ENCODE peak calls at places on chromosomes 16 and 17, in ten cellular contexts. E, T, M, O, K, U, P, W, V and H are unnamed samples.

GRCh38 chr17:76873856-76874255 is 5.7 kb downstream of the MGAT5B start:
- DNase-seq in E (no peak), T (no peak), M (peak), O (no peak), K (no peak), U (no peak), P (no peak), W (no peak), V (no peak), H (no peak)

GRCh38 chr16:67445441-67445912 is 14.6 kb downstream of the HSD11B2 start:
- DNase-seq in E (no peak), T (no peak), M (no peak), O (peak), K (no peak), U (peak), P (peak), W (no peak), V (no peak), H (no peak)

GRCh38 chr16:27218756-27219155 is 15.4 kb downstream of the KDM8 start:
- DNase-seq in E (no peak), T (no peak), M (no peak), O (peak), K (no peak), U (no peak), P (no peak), W (no peak), V (no peak), H (no peak)

GRCh38 chr16:78877114-78877513 is 723.4 kb downstream of the MAF start:
- DNase-seq in E (no peak), T (no peak), M (no peak), O (no peak), K (no peak), U (no peak), P (no peak), W (no peak), V (no peak), H (no peak)

GRCh38 chr17:65533056-65533745 is 28.2 kb downstream of the AXIN2 start:
- DNase-seq in E (no peak), T (no peak), M (no peak), O (no peak), K (no peak), U (no peak), P (no peak), W (no peak), V (no peak), H (no peak)

GRCh38 chr16:78444-79145 is 570 bp downstream of the MPG start:
- DNase-seq in E (no peak), T (peak), M (peak), O (no peak), K (peak), U (peak), P (peak), W (no peak), V (no peak), H (peak)

GRCh38 chr17:57370051-57370581 is 113.8 kb downstream of the MSI2 start:
- DNase-seq in E (peak), T (no peak), M (peak), O (no peak), K (peak), U (no peak), P (no peak), W (no peak), V (no peak), H (peak)

GRCh38 chr16:84730406-84731106 is 30.8 kb downstream of the USP10 start:
- DNase-seq in E (peak), T (no peak), M (peak), O (no peak), K (peak), U (no peak), P (peak), W (peak), V (no peak), H (peak)

GRCh38 chr16:77236063-77236511 is 36.9 kb downstream of the SYCE1L start:
- DNase-seq in E (peak), T (peak), M (peak), O (peak), K (peak), U (peak), P (peak), W (peak), V (no peak), H (peak)

GRCh38 chr16:65546353-65546791 is 424.5 kb upstream of the CDH11 start:
- DNase-seq in E (no peak), T (no peak), M (peak), O (no peak), K (peak), U (no peak), P (no peak), W (no peak), V (no peak), H (peak)
- H3K4me3 ChIP-seq in E (no peak), T (no peak), M (no peak), O (no peak), K (no peak), U (no peak), P (no peak), W (no peak), V (no peak), H (no peak)

GRCh38 chr17:7313028-7313889 is 1.9 kb downstream of the GPS2 start:
- DNase-seq in E (peak), T (no peak), M (peak), O (peak), K (no peak), U (no peak), P (no peak), W (no peak), V (no peak), H (no peak)
- TF ChIP-seq CTCF in E (no peak), T (peak), M (peak), O (no peak), K (no peak), U (no peak), P (peak), W (no peak), V (peak), H (no peak)

GRCh38 chr17:8563981-8564602 is 66.4 kb downstream of the MYH10 start:
- DNase-seq in E (no peak), T (no peak), M (peak), O (no peak), K (no peak), U (no peak), P (no peak), W (no peak), V (no peak), H (no peak)

GRCh38 chr17:8557176-8557806 is 73.2 kb downstream of the MYH10 start:
- DNase-seq in E (no peak), T (no peak), M (peak), O (no peak), K (no peak), U (no peak), P (no peak), W (no peak), V (no peak), H (peak)

GRCh38 chr17:8563024-8563776 is 67.3 kb downstream of the MYH10 start:
- DNase-seq in E (no peak), T (no peak), M (no peak), O (no peak), K (no peak), U (no peak), P (no peak), W (no peak), V (no peak), H (no peak)
- H3K4me3 ChIP-seq in E (no peak), T (no peak), M (no peak), O (no peak), K (no peak), U (no peak), P (no peak), W (no peak), V (no peak), H (no peak)

DNA sequence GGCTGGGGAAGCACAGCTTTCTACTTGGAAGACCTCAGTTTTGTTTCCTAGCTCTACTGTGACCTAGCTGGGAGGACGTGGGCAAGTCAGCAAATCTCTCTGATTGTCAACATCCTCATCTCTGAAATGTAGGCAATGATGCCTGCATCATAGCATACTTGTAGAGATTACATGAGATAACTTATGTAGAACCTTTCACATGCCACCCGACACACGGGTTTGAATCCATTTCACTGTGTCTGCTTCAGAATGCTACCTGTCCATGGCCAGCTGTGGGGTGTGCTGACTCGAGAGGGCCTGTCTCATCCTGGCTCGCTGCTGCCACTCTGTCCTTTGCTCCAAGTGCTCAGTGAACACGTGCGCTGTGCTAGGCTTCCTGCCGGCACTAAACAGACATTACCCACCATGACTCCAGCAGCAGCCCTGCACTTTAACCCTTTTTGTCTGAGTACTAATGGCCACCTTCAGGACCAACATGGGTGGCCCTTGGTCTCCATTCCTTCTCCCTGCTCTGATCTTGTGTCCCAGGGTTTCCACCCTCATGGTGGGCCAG is 7.4 kb downstream of the ADAP2 start:
- DNase-seq in E (no peak), T (no peak), M (no peak), O (no peak), K (no peak), U (no peak), P (no peak), W (no peak), V (no peak), H (no peak)
- TF ChIP-seq CTCF in E (no peak), T (no peak), M (no peak), O (no peak), K (no peak), U (no peak), P (no peak), W (no peak), V (no peak), H (no peak)

GRCh38 chr16:29975134-29975538 is 1.5 kb downstream of the TAOK2 start:
- DNase-seq in E (no peak), T (no peak), M (no peak), O (no peak), K (no peak), U (no peak), P (no peak), W (no peak), V (no peak), H (no peak)
- H3K4me3 ChIP-seq in E (peak), T (peak), M (peak), O (peak), K (peak), U (peak), P (peak), W (peak), V (peak), H (peak)

GRCh38 chr17:74632196-74632540 is 8.6 kb upstream of the CD300E start:
- DNase-seq in E (no peak), T (no peak), M (no peak), O (no peak), K (no peak), U (no peak), P (no peak), W (no peak), V (no peak), H (no peak)
- TF ChIP-seq CTCF in E (no peak), T (no peak), M (no peak), O (no peak), K (no peak), U (no peak), P (no peak), W (no peak), V (no peak), H (no peak)

DNA sequence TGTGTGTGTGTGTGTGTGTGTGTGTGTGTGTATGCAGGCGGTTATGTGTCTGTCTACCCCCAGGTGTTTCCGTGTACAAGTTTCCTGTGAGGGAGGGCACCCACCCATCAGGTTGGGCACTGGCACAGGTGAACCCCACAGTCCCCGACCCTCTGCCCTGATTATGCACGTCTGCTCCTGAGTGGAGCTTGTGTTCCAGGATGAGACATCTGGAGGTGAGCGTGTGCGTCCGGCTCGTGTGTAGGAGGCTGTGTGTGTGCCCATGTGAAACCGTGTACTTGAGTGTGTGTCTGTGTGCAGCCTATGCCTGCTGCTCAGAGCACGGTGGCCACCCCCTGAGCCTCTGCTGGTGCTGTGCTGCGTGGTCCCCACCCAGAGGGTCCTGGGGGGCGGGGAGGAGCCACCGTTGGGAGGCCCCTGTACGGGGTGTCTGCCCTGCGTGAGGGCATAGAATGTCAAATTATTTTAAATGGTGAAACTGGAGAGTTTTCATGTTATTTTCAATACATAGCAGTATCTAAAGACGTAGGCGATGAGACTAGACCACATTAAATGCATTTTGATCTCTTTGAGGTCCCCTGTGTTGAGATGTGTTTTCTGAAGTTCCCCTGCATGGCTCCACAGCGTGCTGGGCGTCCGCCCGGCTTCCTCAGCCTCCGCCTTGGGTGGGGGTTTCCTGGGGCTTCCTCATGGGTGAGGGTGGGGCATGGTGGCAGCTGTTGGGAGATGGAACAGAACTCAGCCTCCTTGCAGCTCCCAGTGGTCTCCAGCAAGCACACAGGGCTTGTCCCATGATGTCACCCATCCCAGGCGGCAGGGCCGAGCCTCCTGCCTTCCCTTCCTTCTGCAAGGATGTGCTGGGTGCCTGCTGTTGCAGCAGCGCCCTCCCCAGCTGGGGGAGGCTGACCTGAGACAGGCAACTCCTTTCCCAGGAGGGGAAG is 43.4 kb downstream of the KCNJ12 start:
- DNase-seq in E (no peak), T (no peak), M (no peak), O (no peak), K (no peak), U (no peak), P (no peak), W (no peak), V (no peak), H (no peak)
- H3K4me3 ChIP-seq in E (no peak), T (no peak), M (no peak), O (no peak), K (no peak), U (no peak), P (no peak), W (no peak), V (no peak), H (no peak)

GRCh38 chr16:74035816-74036215 is 260.8 kb upstream of the PSMD7 start:
- DNase-seq in E (peak), T (no peak), M (peak), O (no peak), K (peak), U (no peak), P (no peak), W (no peak), V (no peak), H (peak)
- TF ChIP-seq CTCF in E (peak), T (no peak), M (peak), O (no peak), K (peak), U (no peak), P (no peak), W (no peak), V (peak), H (peak)